ENCODE peak calls at places on chromosome 4, in seven cellular contexts. I, X, U, R, O, V and S are unnamed samples.

GRCh38 chr4:152784490-152785195 is 4.9 kb downstream of the ARFIP1 start:
- DNase-seq in I (no peak), R (peak; percentile 58), X (no peak), V (no peak), U (peak; percentile 10), O (no peak), S (no peak)

GRCh38 chr4:85067342-85067741 is 100.9 kb upstream of the WDFY3 start:
- DNase-seq in V (no peak), U (no peak), R (no peak), O (no peak), X (no peak), I (no peak), S (no peak)

GRCh38 chr4:143251781-143252180 is 67.1 kb downstream of the USP38 start:
- DNase-seq in U (no peak), X (no peak), I (no peak), O (no peak), R (peak; percentile 5), V (no peak), S (no peak)

GRCh38 chr4:159155119-159155518 is 52.2 kb downstream of the RAPGEF2 start:
- DNase-seq in O (no peak), U (no peak), V (no peak), R (no peak), I (no peak), X (no peak), S (no peak)

GRCh38 chr4:111960241-111960667 is 185.0 kb upstream of the FAM241A start:
- DNase-seq in R (no peak), X (no peak), V (no peak), O (no peak), U (no peak), I (no peak), S (no peak)

GRCh38 chr4:123825596-123826291 is 429.1 kb downstream of the SPRY1 start:
- DNase-seq in X (no peak), U (no peak), V (no peak), R (peak; percentile 81), I (no peak), O (no peak), S (no peak)

GRCh38 chr4:54449999-54450398 is 207.8 kb upstream of the KIT start:
- DNase-seq in V (no peak), U (no peak), I (no peak), R (no peak), O (no peak), X (no peak), S (no peak)

GRCh38 chr4:76803522-76803921 is 94.4 kb downstream of the SOWAHB start:
- DNase-seq in U (peak; percentile 75), O (peak; percentile 79), X (no peak), V (no peak), R (peak; percentile 76), I (no peak), S (no peak)

GRCh38 chr4:10746371-10747143 is 62.0 kb upstream of the CLNK start:
- DNase-seq in O (no peak), I (no peak), V (no peak), U (no peak), X (no peak), R (peak; percentile 13), S (no peak)

GRCh38 chr4:103484521-103484920 is 235.3 kb downstream of the TACR3 start:
- DNase-seq in V (no peak), U (no peak), R (no peak), X (no peak), I (no peak), O (no peak), S (no peak)

GRCh38 chr4:16772366-16772850 is 126.0 kb downstream of the LDB2 start:
- DNase-seq in O (no peak), V (no peak), I (no peak), X (no peak), R (peak; percentile 85), U (no peak), S (no peak)

GRCh38 chr4:67963345-67963744 is at the start of gene TMPRSS11A:
- DNase-seq in U (no peak), V (no peak), X (no peak), R (no peak), O (no peak), I (no peak), S (no peak)

GRCh38 chr4:85966308-85966882 is 393.5 kb downstream of the MAPK10 start:
- DNase-seq in V (no peak), I (no peak), X (no peak), O (no peak), R (peak; percentile 39), U (no peak), S (no peak)

GRCh38 chr4:23822181-23822580 is 67.7 kb downstream of the PPARGC1A start:
- DNase-seq in I (no peak), V (no peak), X (no peak), O (no peak), R (no peak), U (no peak), S (no peak)

GRCh38 chr4:43564107-43564506 is 671.6 kb downstream of the GRXCR1 start:
- DNase-seq in U (no peak), I (no peak), O (no peak), X (no peak), V (no peak), R (no peak), S (no peak)

GRCh38 chr4:125191252-125191651 is 123.5 kb upstream of the FAT4 start:
- DNase-seq in X (no peak), R (peak; percentile 85), U (no peak), V (no peak), O (no peak), I (no peak), S (no peak)

GRCh38 chr4:173960398-173960797 is 323.1 kb downstream of the FBXO8 start:
- DNase-seq in U (no peak), O (no peak), R (no peak), X (no peak), V (no peak), I (no peak), S (no peak)

GRCh38 chr4:548976-549375 is 27.1 kb downstream of the TMEM271 start:
- DNase-seq in I (no peak), U (no peak), X (no peak), V (no peak), R (no peak), O (no peak), S (no peak)

GRCh38 chr4:139596680-139597279 is 40.8 kb upstream of the SETD7 start:
- DNase-seq in X (no peak), I (no peak), U (no peak), R (no peak), O (no peak), V (no peak), S (no peak)

GRCh38 chr4:54225671-54226398 is 3.3 kb upstream of the PDGFRA start:
- DNase-seq in O (no peak), V (peak; percentile 9), U (peak; percentile 16), R (peak; percentile 34), X (no peak), I (no peak), S (no peak)

GRCh38 chr4:52051615-52052474 is 741 bp downstream of the SPATA18 start:
- DNase-seq in V (peak; percentile 76), O (peak; percentile 47), X (peak; percentile 74), U (peak; percentile 90), I (peak; percentile 88), R (peak; percentile 89), S (peak; percentile 66)

DNA sequence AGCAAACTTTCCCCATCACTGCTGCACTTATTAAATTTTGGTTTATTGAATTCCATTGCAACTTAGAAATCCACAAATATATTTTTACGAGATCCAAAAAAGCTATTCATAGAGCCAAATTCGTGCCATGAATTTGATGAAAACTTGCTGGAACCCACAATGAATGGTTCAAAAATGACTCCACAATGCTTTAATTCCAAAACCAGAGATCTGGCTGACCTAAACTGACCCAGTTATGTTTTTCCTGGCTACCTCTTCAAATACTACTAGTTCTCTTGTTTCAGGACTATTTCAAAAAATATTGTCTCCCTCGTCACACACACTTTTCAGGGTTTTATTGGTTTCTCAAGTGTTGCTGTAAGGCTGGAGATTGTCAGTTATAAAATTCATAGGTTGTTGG is 474.8 kb downstream of the PDGFC start:
- DNase-seq in V (no peak), I (no peak), X (no peak), O (no peak), R (peak; percentile 87), U (no peak), S (no peak)
- H3K4me1 ChIP-seq in V (no peaks in the 10 kb centered on the region), I (no peaks in the 10 kb centered on the region), X (no peaks in the 10 kb centered on the region), O (no peaks in the 10 kb centered on the region), R (no peaks in the 10 kb centered on the region), U (no peaks in the 10 kb centered on the region), S (no peaks in the 10 kb centered on the region)

GRCh38 chr4:169254546-169254983 is 16.2 kb downstream of the SH3RF1 start:
- DNase-seq in R (peak; percentile 91), V (no peak), X (no peak), O (peak; percentile 28), U (no peak), I (no peak), S (no peak)

GRCh38 chr4:169253904-169254303 is 16.9 kb downstream of the SH3RF1 start:
- DNase-seq in V (no peak), X (no peak), R (peak; percentile 79), U (no peak), O (no peak), I (no peak), S (no peak)

GRCh38 chr4:169253087-169253675 is 17.6 kb downstream of the SH3RF1 start:
- DNase-seq in U (no peak), I (no peak), V (no peak), O (no peak), X (no peak), R (peak; percentile 39), S (no peak)

GRCh38 chr4:169256856-169257756 is 13.7 kb downstream of the SH3RF1 start:
- DNase-seq in U (no peak), X (no peak), R (no peak), V (no peak), O (no peak), I (no peak), S (no peak)

GRCh38 chr4:169256101-169256612 is 14.6 kb downstream of the SH3RF1 start:
- DNase-seq in V (no peak), U (no peak), X (no peak), I (no peak), O (no peak), R (no peak), S (no peak)
- H3K4me1 ChIP-seq in V (peaks cover 30% of the 10 kb centered on the region), U (peaks cover 61% of the 10 kb centered on the region), X (peaks cover 88% of the 10 kb centered on the region), I (peaks cover 75% of the 10 kb centered on the region), O (no peaks in the 10 kb centered on the region), R (peaks cover 35% of the 10 kb centered on the region), S (peaks cover 62% of the 10 kb centered on the region)

GRCh38 chr4:98609946-98610345 is 48.5 kb downstream of the TSPAN5 start:
- DNase-seq in U (no peak), V (no peak), I (no peak), O (no peak), X (no peak), R (peak; percentile 34), S (no peak)
- H3K4me1 ChIP-seq in U (peaks cover 9% of the 10 kb centered on the region), V (peaks cover 20% of the 10 kb centered on the region), I (no peaks in the 10 kb centered on the region), O (peaks cover 2% of the 10 kb centered on the region), X (no peaks in the 10 kb centered on the region), R (peaks cover 3% of the 10 kb centered on the region), S (no peaks in the 10 kb centered on the region)

GRCh38 chr4:8592366-8593267 is at the start of gene CPZ:
- DNase-seq in V (peak; percentile 64), O (peak; percentile 39), I (peak; percentile 77), X (no peak), U (peak; percentile 74), R (peak; percentile 11), S (no peak)
- H3K4me1 ChIP-seq in V (no peaks in the 10 kb centered on the region), O (peaks cover 11% of the 10 kb centered on the region), I (peaks cover 7% of the 10 kb centered on the region), X (peaks cover 13% of the 10 kb centered on the region), U (peaks cover 25% of the 10 kb centered on the region), R (peaks cover 3% of the 10 kb centered on the region), S (no peaks in the 10 kb centered on the region)